ENCODE peak calls at places on chromosomes 4 and X, in six cellular contexts. M, B, I, J, Y and L are unnamed samples.
A peak's percentile ranks its signal among the peaks of the same experiment; 100 is the strongest.

GRCh38 chr4:6239486-6239885 is 30.2 kb upstream of the WFS1 start:
- DNase-seq in M (no peak), B (no peak), I (no peak), J (no peak), Y (peak; percentile 60), L (no peak)

GRCh38 chr4:104964387-104965175 is 182.1 kb upstream of the TET2 start:
- DNase-seq in M (no peak), B (no peak), I (no peak), J (no peak), Y (no peak), L (no peak)

GRCh38 chrX:14029039-14029424 is 660 bp downstream of the GEMIN8 start:
- DNase-seq in M (no peak), B (no peak), I (no peak), J (no peak), Y (no peak), L (peak; percentile 49)

GRCh38 chrX:115940888-115941332 is 229.6 kb upstream of the AGTR2 start:
- DNase-seq in M (no peak), B (peak; percentile 19), I (peak; percentile 4), J (no peak), Y (no peak), L (no peak)

GRCh38 chr4:158193171-158193749 is 17.0 kb upstream of the TMEM144 start:
- DNase-seq in M (no peak), B (no peak), I (peak; percentile 28), J (no peak), Y (no peak), L (peak; percentile 51)

GRCh38 chr4:11954093-11954492 is 525.4 kb upstream of the HS3ST1 start:
- DNase-seq in M (peak; percentile 34), B (no peak), I (peak; percentile 15), J (no peak), Y (no peak), L (no peak)

GRCh38 chr4:167185465-167185864 is 48.8 kb downstream of the SPOCK3 start:
- DNase-seq in M (no peak), B (no peak), I (no peak), J (no peak), Y (no peak), L (no peak)

GRCh38 chrX:20472148-20472547 is 205.4 kb upstream of the RPS6KA3 start:
- DNase-seq in M (no peak), B (no peak), I (no peak), J (no peak), Y (no peak), L (no peak)

GRCh38 chr4:17497890-17498523 is 13.9 kb downstream of the QDPR start:
- DNase-seq in M (no peak), B (no peak), I (no peak), J (no peak), Y (no peak), L (peak; percentile 21)

GRCh38 chr4:2082118-2082517 is 23.0 kb downstream of the NAT8L start:
- DNase-seq in M (no peak), B (no peak), I (no peak), J (no peak), Y (peak; percentile 39), L (no peak)

GRCh38 chr4:102693266-102693850 is 67.4 kb downstream of the MANBA start:
- DNase-seq in M (no peak), B (no peak), I (no peak), J (no peak), Y (no peak), L (no peak)

GRCh38 chrX:1488745-1489144 is 36.0 kb upstream of the ASMTL start:
- DNase-seq in M (no peak), B (no peak), I (no peak), J (no peak), Y (no peak), L (no peak)

GRCh38 chr4:2046031-2046961 is 12.8 kb upstream of the NAT8L start:
- DNase-seq in M (no peak), B (no peak), I (no peak), J (no peak), Y (peak; percentile 48), L (no peak)

GRCh38 chr4:145956288-145956890 is 17.8 kb upstream of the ZNF827 start:
- DNase-seq in M (peak; percentile 49), B (no peak), I (peak; percentile 48), J (peak; percentile 22), Y (no peak), L (peak; percentile 64)

GRCh38 chrX:102849396-102849795 is 87.7 kb upstream of the RAB40AL start:
- DNase-seq in M (no peak), B (no peak), I (no peak), J (no peak), Y (no peak), L (no peak)

GRCh38 chr4:167906851-167907250 is 185.5 kb upstream of the ANXA10 start:
- DNase-seq in M (no peak), B (no peak), I (no peak), J (no peak), Y (no peak), L (no peak)

GRCh38 chr4:70838400-70838971 is 1.2 kb downstream of the GRSF1 start:
- DNase-seq in M (no peak), B (peak; percentile 59), I (no peak), J (no peak), Y (no peak), L (peak; percentile 58)

GRCh38 chr4:112807999-112808398 is 171.1 kb downstream of the LARP7 start:
- DNase-seq in M (no peak), B (no peak), I (no peak), J (no peak), Y (no peak), L (no peak)
- TF ChIP-seq POLR2A in M (no peak), B (no peak), I (no peak), J (no peak), Y (no peak), L (no peak)

GRCh38 chr4:176547005-176547404 is 227.2 kb downstream of the SPCS3 start:
- DNase-seq in M (no peak), B (no peak), I (no peak), J (no peak), Y (no peak), L (no peak)

GRCh38 chr4:176548571-176548970 is 228.8 kb downstream of the SPCS3 start:
- DNase-seq in M (no peak), B (no peak), I (peak; percentile 50), J (no peak), Y (no peak), L (no peak)

GRCh38 chr4:176540814-176541213 is 221.0 kb downstream of the SPCS3 start:
- DNase-seq in M (no peak), B (no peak), I (no peak), J (no peak), Y (no peak), L (no peak)

GRCh38 chr4:176549161-176549865 is 229.5 kb downstream of the SPCS3 start:
- DNase-seq in M (no peak), B (no peak), I (no peak), J (no peak), Y (no peak), L (no peak)

DNA sequence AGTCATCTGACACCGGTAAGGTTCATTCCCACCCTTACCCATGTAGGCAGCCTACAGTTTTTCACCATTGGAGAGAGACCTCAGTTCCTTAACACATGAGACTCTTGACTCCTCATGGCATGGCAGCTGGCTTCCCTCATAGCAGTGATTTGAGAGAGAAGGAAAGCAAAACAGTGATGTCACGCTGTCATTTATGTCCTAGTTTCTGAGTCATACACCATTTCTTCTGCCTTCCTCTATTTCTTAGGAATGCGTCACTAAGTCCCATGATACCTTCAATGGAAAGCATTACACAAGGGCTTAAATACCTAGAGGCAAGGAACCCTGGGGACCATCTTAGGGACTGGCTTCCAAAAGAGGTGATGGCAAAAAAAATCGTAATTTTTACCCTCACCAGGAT is 226.1 kb downstream of the SPCS3 start:
- DNase-seq in M (no peak), B (no peak), I (no peak), J (no peak), Y (no peak), L (no peak)
- TF ChIP-seq POLR2A in M (no peak), B (no peak), I (no peak), J (no peak), Y (no peak), L (no peak)

DNA sequence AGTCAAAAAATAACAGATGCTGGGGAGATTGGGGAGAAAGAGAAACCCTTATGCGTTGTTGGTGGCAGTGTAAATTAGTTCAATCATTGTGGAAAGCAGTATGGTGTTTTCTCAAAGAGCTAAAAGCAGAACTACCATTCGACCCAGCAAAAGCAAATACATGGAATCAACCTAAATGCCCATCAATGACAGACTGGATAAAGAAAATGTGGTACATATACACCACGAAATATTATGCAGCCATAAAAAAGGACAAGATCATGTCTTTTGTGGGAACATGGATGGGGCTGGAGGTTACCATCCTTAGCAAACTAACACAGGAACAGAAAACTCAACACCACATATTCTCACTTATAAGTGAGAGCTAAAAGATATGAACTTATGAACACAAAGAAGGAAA is 188.9 kb downstream of the CAMK2D start:
- DNase-seq in M (no peak), B (no peak), I (no peak), J (no peak), Y (no peak), L (no peak)
- TF ChIP-seq POLR2A in M (no peak), B (no peak), I (no peak), J (no peak), Y (no peak), L (no peak)

GRCh38 chr4:24805566-24805965 is 10.2 kb downstream of the SOD3 start:
- DNase-seq in M (no peak), B (no peak), I (no peak), J (no peak), Y (no peak), L (peak; percentile 38)
- TF ChIP-seq POLR2A in M (no peak), B (no peak), I (no peak), J (no peak), Y (no peak), L (no peak)

GRCh38 chrX:154547245-154548027 is at the start of gene IKBKG:
- DNase-seq in M (peak; percentile 92), B (peak; percentile 87), I (peak; percentile 95), J (peak; percentile 91), Y (no peak), L (peak; percentile 95)
- TF ChIP-seq POLR2A in M (no peak), B (no peak), I (peak; percentile 16), J (no peak), Y (no peak), L (peak; percentile 61)

GRCh38 chr4:31230579-31230978 is 510.4 kb downstream of the PCDH7 start:
- DNase-seq in M (no peak), B (no peak), I (no peak), J (no peak), Y (no peak), L (no peak)

DNA sequence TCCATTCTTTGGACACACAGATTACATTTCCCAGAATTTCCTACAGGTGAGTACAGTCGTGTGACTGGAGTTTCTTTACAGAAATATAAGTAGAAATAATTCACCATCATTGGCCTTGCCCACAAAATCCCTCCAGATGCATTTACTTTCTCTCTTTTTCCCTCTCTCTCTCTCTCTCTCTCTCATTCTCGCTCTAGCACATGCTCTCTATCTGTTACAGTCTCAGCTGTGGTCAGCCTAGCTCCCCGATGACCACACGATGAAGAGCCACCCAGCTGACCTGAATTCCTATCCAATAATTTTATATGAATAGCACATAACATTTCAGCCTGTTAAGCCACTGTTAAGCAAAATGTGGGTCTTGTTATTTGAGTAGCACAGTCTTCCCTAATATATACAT is 507.9 kb downstream of the PCDH7 start:
- DNase-seq in M (no peak), B (no peak), I (no peak), J (no peak), Y (no peak), L (no peak)
- TF ChIP-seq POLR2A in M (no peak), B (no peak), I (no peak), J (no peak), Y (no peak), L (no peak)

GRCh38 chrX:136635235-136635634 is 12.7 kb upstream of the CD40LG start:
- DNase-seq in M (no peak), B (no peak), I (no peak), J (no peak), Y (no peak), L (no peak)
- TF ChIP-seq POLR2A in M (no peak), B (no peak), I (no peak), J (no peak), Y (no peak), L (no peak)